ENCODE peak calls at places on chromosomes 4 and X, in seven cellular contexts. T, Q, V, K, C, E and R are unnamed samples.

GRCh38 chr4:6692806-6693205 is 872 bp upstream of the S100P start:
- DNase-seq in T (no peak), Q (no peak), V (no peak), K (no peak), C (no peak), E (no peak), R (no peak)

GRCh38 chr4:2837904-2838496 is 5.6 kb upstream of the ADD1 start:
- DNase-seq in T (peak), Q (peak), V (peak), K (peak), C (no peak), E (peak), R (no peak)

GRCh38 chr4:41939016-41939623 is 3.9 kb downstream of the TMEM33 start:
- DNase-seq in T (no peak), Q (no peak), V (no peak), K (no peak), C (no peak), E (no peak), R (no peak)

GRCh38 chrX:13287816-13288215 is 32.0 kb downstream of the ATXN3L start:
- DNase-seq in T (no peak), Q (no peak), V (no peak), K (no peak), C (no peak), E (peak), R (no peak)

GRCh38 chr4:145061325-145061920 is 36.6 kb downstream of the ANAPC10 start:
- DNase-seq in T (peak), Q (no peak), V (no peak), K (peak), C (no peak), E (peak), R (peak)

GRCh38 chr4:150579591-150580234 is 2.2 kb upstream of the MAB21L2 start:
- DNase-seq in T (no peak), Q (no peak), V (no peak), K (no peak), C (peak), E (no peak), R (no peak)

GRCh38 chrX:154714925-154715324 is 36.0 kb downstream of the GAB3 start:
- DNase-seq in T (peak), Q (no peak), V (no peak), K (peak), C (no peak), E (peak), R (peak)

GRCh38 chrX:52346462-52347165 is 22.2 kb upstream of the XAGE2 start:
- DNase-seq in T (no peak), Q (no peak), V (no peak), K (no peak), C (no peak), E (peak), R (no peak)